ENCODE peak calls at places on chromosomes 3 and 15, in five cellular contexts. One of them, this sample, is unnamed.
A peak's percentile ranks its signal among the peaks of the same experiment; 100 is the strongest.

GRCh38 chr3:38643090-38643489 is 6.4 kb downstream of the SCN5A start:
- DNase-seq in GM23248: no peak
- DNase-seq in hepatocyte: no peak
- DNase-seq in H7: peak; percentile 20
- DNase-seq in CD8-positive, alpha-beta T cell: no peak
- DNase-seq in this sample: no peak

GRCh38 chr15:63392355-63393009 is 10.8 kb upstream of the CA12 start:
- DNase-seq in CD8-positive, alpha-beta T cell: no peak
- DNase-seq in GM23248: no peak
- DNase-seq in H7: no peak
- DNase-seq in hepatocyte: no peak
- DNase-seq in this sample: no peak

GRCh38 chr15:39202641-39203040 is 378.2 kb upstream of the THBS1 start:
- DNase-seq in H7: no peak
- DNase-seq in hepatocyte: no peak
- DNase-seq in CD8-positive, alpha-beta T cell: no peak
- DNase-seq in GM23248: peak; percentile 65
- DNase-seq in this sample: no peak

GRCh38 chr3:129018751-129019150 is 17.6 kb downstream of the EFCC1 start:
- DNase-seq in H7: no peak
- DNase-seq in hepatocyte: no peak
- DNase-seq in CD8-positive, alpha-beta T cell: no peak
- DNase-seq in GM23248: no peak
- DNase-seq in this sample: no peak

GRCh38 chr3:13125092-13126015 is 52.1 kb upstream of the IQSEC1 start:
- DNase-seq in hepatocyte: no peak
- DNase-seq in GM23248: no peak
- DNase-seq in H7: no peak
- DNase-seq in CD8-positive, alpha-beta T cell: no peak
- DNase-seq in this sample: no peak

GRCh38 chr15:70866982-70867644 is 13.2 kb upstream of the LARP6 start:
- DNase-seq in hepatocyte: no peak
- DNase-seq in GM23248: no peak
- DNase-seq in CD8-positive, alpha-beta T cell: no peak
- DNase-seq in H7: no peak
- DNase-seq in this sample: no peak

GRCh38 chr3:152261329-152261728 is 7.4 kb upstream of the MBNL1 start:
- DNase-seq in hepatocyte: no peak
- DNase-seq in CD8-positive, alpha-beta T cell: no peak
- DNase-seq in H7: no peak
- DNase-seq in GM23248: no peak
- DNase-seq in this sample: no peak

GRCh38 chr15:51046799-51047449 is 47.8 kb downstream of the TNFAIP8L3 start:
- DNase-seq in H7: no peak
- DNase-seq in hepatocyte: peak; percentile 49
- DNase-seq in GM23248: peak; percentile 12
- DNase-seq in CD8-positive, alpha-beta T cell: no peak
- DNase-seq in this sample: no peak

GRCh38 chr3:52286777-52287110 is 884 bp upstream of the GLYCTK start:
- DNase-seq in H7: peak; percentile 34
- DNase-seq in CD8-positive, alpha-beta T cell: no peak
- DNase-seq in GM23248: peak; percentile 47
- DNase-seq in hepatocyte: no peak
- DNase-seq in this sample: no peak

GRCh38 chr3:54733079-54733478 is 194.8 kb downstream of the LRTM1 start:
- DNase-seq in H7: no peak
- DNase-seq in GM23248: no peak
- DNase-seq in hepatocyte: no peak
- DNase-seq in CD8-positive, alpha-beta T cell: no peak
- DNase-seq in this sample: no peak

GRCh38 chr3:25592510-25592968 is 72.2 kb downstream of the TOP2B start:
- DNase-seq in H7: no peak
- DNase-seq in GM23248: peak; percentile 91
- DNase-seq in hepatocyte: peak; percentile 82
- DNase-seq in CD8-positive, alpha-beta T cell: no peak
- DNase-seq in this sample: no peak

GRCh38 chr3:12507871-12508281 is 23.6 kb downstream of the TSEN2 start:
- DNase-seq in H7: no peak
- DNase-seq in GM23248: peak; percentile 73
- DNase-seq in hepatocyte: peak; percentile 13
- DNase-seq in CD8-positive, alpha-beta T cell: no peak
- DNase-seq in this sample: peak; percentile 48

GRCh38 chr15:74317820-74318375 is 49.5 kb downstream of the CYP11A1 start:
- DNase-seq in hepatocyte: peak; percentile 70
- DNase-seq in H7: peak; percentile 66
- DNase-seq in GM23248: peak; percentile 94
- DNase-seq in CD8-positive, alpha-beta T cell: no peak
- DNase-seq in this sample: peak; percentile 25

GRCh38 chr3:16375891-16376290 is 110.9 kb downstream of the OXNAD1 start:
- DNase-seq in H7: no peak
- DNase-seq in GM23248: no peak
- DNase-seq in hepatocyte: no peak
- DNase-seq in CD8-positive, alpha-beta T cell: no peak
- DNase-seq in this sample: no peak

GRCh38 chr15:70321106-70321809 is 223.5 kb upstream of the TLE3 start:
- DNase-seq in CD8-positive, alpha-beta T cell: no peak
- DNase-seq in H7: no peak
- DNase-seq in GM23248: no peak
- DNase-seq in hepatocyte: no peak
- DNase-seq in this sample: no peak

GRCh38 chr3:9808345-9809037 is 1.6 kb upstream of the TTLL3 start:
- DNase-seq in H7: peak; percentile 80
- DNase-seq in CD8-positive, alpha-beta T cell: peak; percentile 34
- DNase-seq in hepatocyte: peak; percentile 51
- DNase-seq in GM23248: peak; percentile 66
- DNase-seq in this sample: peak; percentile 21

GRCh38 chr3:192259661-192260060 is 467.7 kb downstream of the FGF12 start:
- DNase-seq in H7: no peak
- DNase-seq in hepatocyte: no peak
- DNase-seq in GM23248: no peak
- DNase-seq in CD8-positive, alpha-beta T cell: no peak
- DNase-seq in this sample: no peak

GRCh38 chr3:152257246-152258074 is 11.3 kb upstream of the MBNL1 start:
- DNase-seq in hepatocyte: no peak
- DNase-seq in H7: no peak
- DNase-seq in GM23248: peak; percentile 52
- DNase-seq in CD8-positive, alpha-beta T cell: no peak
- DNase-seq in this sample: no peak

GRCh38 chr3:89560546-89560945 is 453.1 kb downstream of the EPHA3 start:
- DNase-seq in hepatocyte: peak; percentile 20
- DNase-seq in CD8-positive, alpha-beta T cell: no peak
- DNase-seq in GM23248: peak; percentile 4
- DNase-seq in H7: no peak
- DNase-seq in this sample: no peak

GRCh38 chr3:102553876-102554275 is 119.1 kb downstream of the ZPLD1 start:
- DNase-seq in hepatocyte: no peak
- DNase-seq in CD8-positive, alpha-beta T cell: no peak
- DNase-seq in GM23248: no peak
- DNase-seq in H7: no peak
- DNase-seq in this sample: no peak

GRCh38 chr3:140359198-140359995 is 318.5 kb upstream of the TRIM42 start:
- DNase-seq in CD8-positive, alpha-beta T cell: no peak
- DNase-seq in GM23248: no peak
- DNase-seq in H7: no peak
- DNase-seq in hepatocyte: no peak
- DNase-seq in this sample: no peak

GRCh38 chr3:131072845-131073244 is 46.2 kb downstream of the NEK11 start:
- DNase-seq in H7: no peak
- DNase-seq in GM23248: peak; percentile 52
- DNase-seq in hepatocyte: peak; percentile 22
- DNase-seq in CD8-positive, alpha-beta T cell: no peak
- DNase-seq in this sample: no peak

GRCh38 chr3:187968883-187969580 is 184.9 kb upstream of the LPP start:
- DNase-seq in GM23248: peak; percentile 86
- DNase-seq in hepatocyte: peak; percentile 47
- DNase-seq in H7: no peak
- DNase-seq in CD8-positive, alpha-beta T cell: no peak
- DNase-seq in this sample: no peak

DNA sequence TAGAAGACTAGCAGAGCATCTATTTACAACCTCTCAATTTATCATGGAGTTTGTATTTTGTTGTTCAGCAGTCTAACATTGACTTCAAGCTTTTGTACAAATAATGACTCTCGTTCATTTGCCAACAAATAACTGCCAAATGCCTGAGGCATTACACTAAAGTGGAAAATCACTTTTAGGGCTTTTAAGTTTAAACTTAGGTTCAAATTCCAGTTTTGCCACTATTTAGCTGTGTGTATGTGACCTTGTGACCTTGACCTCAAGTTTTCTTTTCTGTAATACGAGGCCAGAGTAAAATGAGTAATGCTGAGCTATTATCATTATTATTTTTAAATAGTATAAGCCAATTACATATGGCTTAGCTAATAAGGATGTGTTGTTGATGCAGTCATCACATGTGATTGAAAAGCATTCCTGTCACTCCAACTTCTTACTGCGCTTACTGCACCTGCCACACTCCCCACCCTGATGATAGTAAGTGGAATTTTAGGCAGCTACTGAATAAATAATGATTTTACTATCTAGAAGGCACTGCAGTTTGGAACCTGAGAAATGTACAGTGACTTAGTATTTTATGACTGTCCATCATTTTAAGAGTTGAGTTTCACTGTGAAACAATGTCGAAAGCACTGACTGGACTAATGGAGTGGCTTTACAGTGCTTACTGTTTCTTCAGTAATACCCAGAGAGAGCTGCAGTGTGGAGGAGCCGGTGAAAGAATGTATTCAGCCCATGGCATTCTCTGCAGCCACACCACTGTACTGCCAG is 16.3 kb downstream of the ARL8B start:
- DNase-seq in H7: no peak
- DNase-seq in GM23248: peak; percentile 61
- DNase-seq in CD8-positive, alpha-beta T cell: no peak
- DNase-seq in hepatocyte: peak; percentile 13
- DNase-seq in this sample: no peak
- H3K4me3 ChIP-seq in H7: no peak overlapping the region
- H3K4me3 ChIP-seq in GM23248: no peak overlapping the region
- H3K4me3 ChIP-seq in CD8-positive, alpha-beta T cell: no peak overlapping the region
- H3K4me3 ChIP-seq in hepatocyte: no peak overlapping the region
- H3K4me3 ChIP-seq in this sample: no peak overlapping the region

GRCh38 chr15:37093480-37094410 is 6.6 kb downstream of the MEIS2 start:
- DNase-seq in H7: no peak
- DNase-seq in hepatocyte: peak; percentile 42
- DNase-seq in CD8-positive, alpha-beta T cell: no peak
- DNase-seq in GM23248: peak; percentile 80
- DNase-seq in this sample: no peak
- H3K4me3 ChIP-seq in H7: no peak overlapping the region
- H3K4me3 ChIP-seq in hepatocyte: no peak overlapping the region
- H3K4me3 ChIP-seq in CD8-positive, alpha-beta T cell: no peak overlapping the region
- H3K4me3 ChIP-seq in GM23248: peak overlapping the region; percentile 6
- H3K4me3 ChIP-seq in this sample: peak overlapping the region; percentile 90

DNA sequence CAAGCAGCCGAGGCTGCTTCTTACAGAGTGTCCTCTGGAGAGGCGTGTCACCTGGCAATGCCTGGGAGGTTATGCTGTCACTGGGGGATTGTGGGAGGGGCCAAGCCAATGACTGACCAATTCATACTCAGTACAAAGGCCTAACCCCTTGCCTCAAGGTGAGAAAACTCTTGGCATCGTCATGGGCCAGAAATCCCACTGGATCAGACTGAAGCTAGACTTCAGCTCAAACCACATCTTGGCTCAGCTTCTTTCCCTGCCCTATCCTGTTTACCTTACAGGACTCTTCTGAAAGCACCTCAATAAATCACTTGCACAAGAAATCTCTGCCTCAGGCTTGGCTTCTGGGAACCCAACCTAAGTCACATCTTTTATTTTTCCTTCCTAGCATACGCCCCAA is 9.5 kb downstream of the ANAPC13 start:
- DNase-seq in CD8-positive, alpha-beta T cell: no peak
- DNase-seq in GM23248: no peak
- DNase-seq in hepatocyte: no peak
- DNase-seq in H7: no peak
- DNase-seq in this sample: no peak
- H3K4me3 ChIP-seq in CD8-positive, alpha-beta T cell: no peak overlapping the region
- H3K4me3 ChIP-seq in GM23248: no peak overlapping the region
- H3K4me3 ChIP-seq in hepatocyte: no peak overlapping the region
- H3K4me3 ChIP-seq in H7: no peak overlapping the region
- H3K4me3 ChIP-seq in this sample: no peak overlapping the region

GRCh38 chr3:169661567-169662214 is 1.8 kb downstream of the MECOM start:
- DNase-seq in H7: peak; percentile 62
- DNase-seq in hepatocyte: peak; percentile 64
- DNase-seq in GM23248: peak; percentile 63
- DNase-seq in CD8-positive, alpha-beta T cell: no peak
- DNase-seq in this sample: no peak

GRCh38 chr3:169659096-169659521 is 4.4 kb downstream of the MECOM start:
- DNase-seq in CD8-positive, alpha-beta T cell: no peak
- DNase-seq in H7: peak; percentile 66
- DNase-seq in hepatocyte: no peak
- DNase-seq in GM23248: no peak
- DNase-seq in this sample: no peak

GRCh38 chr3:169658311-169658931 is 5.1 kb downstream of the MECOM start:
- DNase-seq in GM23248: no peak
- DNase-seq in H7: peak; percentile 66
- DNase-seq in hepatocyte: peak; percentile 39
- DNase-seq in CD8-positive, alpha-beta T cell: no peak
- DNase-seq in this sample: no peak

GRCh38 chr3:169660709-169661566 is 2.6 kb downstream of the MECOM start:
- DNase-seq in H7: peak; percentile 51
- DNase-seq in CD8-positive, alpha-beta T cell: no peak
- DNase-seq in GM23248: peak; percentile 50
- DNase-seq in hepatocyte: peak; percentile 30
- DNase-seq in this sample: no peak

DNA sequence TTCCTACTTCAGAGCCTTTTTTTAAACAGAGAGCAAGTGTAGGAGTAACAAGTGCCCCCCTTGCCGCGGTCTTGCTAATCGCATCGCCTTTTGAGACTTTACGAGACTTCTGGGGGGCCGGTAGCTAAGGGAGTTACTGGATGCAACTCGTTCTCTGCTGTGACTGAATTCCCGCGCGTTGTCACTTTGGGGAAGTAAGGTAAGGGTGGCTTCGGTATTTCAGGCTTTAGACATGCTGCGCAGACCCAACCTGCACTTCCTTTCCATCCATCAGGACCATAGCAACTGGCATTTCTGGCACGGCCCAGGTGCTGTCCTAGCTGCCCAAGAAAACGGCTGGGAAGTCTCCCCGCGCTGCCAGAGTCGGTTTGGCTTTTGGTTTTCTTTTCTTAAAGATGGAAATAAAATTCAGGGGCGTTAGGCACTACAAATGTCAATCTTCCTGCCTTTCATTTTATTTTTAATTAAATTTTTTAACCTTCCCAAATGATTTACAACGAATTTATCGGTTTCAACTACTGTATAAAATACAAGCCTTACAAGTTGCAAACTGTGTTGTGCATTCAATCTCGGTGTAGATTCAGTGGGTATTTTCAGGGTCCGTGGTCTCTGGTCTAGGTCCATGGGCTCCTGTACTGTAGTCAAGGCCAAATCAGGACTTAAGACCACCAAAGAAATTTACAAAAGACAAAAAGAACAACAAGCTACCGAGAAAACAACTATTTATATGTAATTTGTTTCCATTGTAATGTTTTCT is 3.5 kb downstream of the MECOM start:
- DNase-seq in CD8-positive, alpha-beta T cell: no peak
- DNase-seq in hepatocyte: no peak
- DNase-seq in H7: peak; percentile 35
- DNase-seq in GM23248: no peak
- DNase-seq in this sample: no peak
- H3K4me3 ChIP-seq in CD8-positive, alpha-beta T cell: no peak overlapping the region
- H3K4me3 ChIP-seq in hepatocyte: no peak overlapping the region
- H3K4me3 ChIP-seq in H7: peak overlapping the region; percentile 6
- H3K4me3 ChIP-seq in GM23248: no peak overlapping the region
- H3K4me3 ChIP-seq in this sample: no peak overlapping the region

This sample was measured in HFF-Myc.